ENCODE peak calls at places on chromosome 9, in ten cellular contexts. I, L, Y, E, R, A, F, N, C and O are unnamed samples.

GRCh38 chr9:136589766-136590740 is 44.2 kb upstream of the NOTCH1 start:
- DNase-seq in I (no peak), L (no peak), Y (no peak), E (no peak), R (no peak), A (no peak), F (no peak), N (no peak), C (no peak), O (no peak)

GRCh38 chr9:34233691-34234090 is 54.8 kb downstream of the UBAP1 start:
- DNase-seq in I (no peak), L (no peak), Y (peak; percentile 60), E (no peak), R (no peak), A (no peak), F (no peak), N (no peak), C (no peak), O (no peak)

GRCh38 chr9:78919701-78920100 is 622.8 kb downstream of the PSAT1 start:
- DNase-seq in I (no peak), L (no peak), Y (peak; percentile 20), E (no peak), R (no peak), A (no peak), F (no peak), N (no peak), C (no peak), O (no peak)

GRCh38 chr9:98907055-98907454 is 36.7 kb upstream of the COL15A1 start:
- DNase-seq in I (no peak), L (no peak), Y (no peak), E (no peak), R (no peak), A (no peak), F (peak; percentile 39), N (no peak), C (no peak), O (no peak)

GRCh38 chr9:90830977-90831376 is 29.4 kb downstream of the SYK start:
- DNase-seq in I (no peak), L (no peak), Y (no peak), E (no peak), R (no peak), A (no peak), F (no peak), N (no peak), C (peak; percentile 82), O (no peak)

GRCh38 chr9:107612136-107612535 is 122.6 kb upstream of the KLF4 start:
- DNase-seq in I (no peak), L (no peak), Y (no peak), E (no peak), R (no peak), A (peak; percentile 87), F (no peak), N (peak; percentile 66), C (peak; percentile 69), O (peak; percentile 76)

GRCh38 chr9:22169243-22169642 is 160.1 kb upstream of the CDKN2B start:
- DNase-seq in I (no peak), L (peak; percentile 33), Y (peak; percentile 79), E (no peak), R (no peak), A (no peak), F (peak; percentile 68), N (no peak), C (no peak), O (no peak)

GRCh38 chr9:87387351-87388055 is 110.2 kb upstream of the DAPK1 start:
- DNase-seq in I (no peak), L (no peak), Y (no peak), E (peak; percentile 64), R (no peak), A (no peak), F (no peak), N (no peak), C (no peak), O (no peak)

GRCh38 chr9:82987370-82987769 is 75.6 kb downstream of the RASEF start:
- DNase-seq in I (no peak), L (no peak), Y (no peak), E (no peak), R (no peak), A (no peak), F (no peak), N (no peak), C (peak; percentile 69), O (no peak)

GRCh38 chr9:90029996-90030395 is 425.2 kb downstream of the GADD45G start:
- DNase-seq in I (no peak), L (no peak), Y (no peak), E (no peak), R (no peak), A (no peak), F (peak; percentile 32), N (no peak), C (no peak), O (no peak)

GRCh38 chr9:115373000-115373709 is 255.2 kb upstream of the TNC start:
- DNase-seq in I (no peak), L (peak; percentile 97), Y (peak; percentile 98), E (peak; percentile 82), R (no peak), A (no peak), F (peak; percentile 94), N (no peak), C (peak; percentile 50), O (no peak)

GRCh38 chr9:96318921-96319560 is 17.1 kb upstream of the HSD17B3 start:
- DNase-seq in I (no peak), L (no peak), Y (no peak), E (no peak), R (no peak), A (no peak), F (no peak), N (no peak), C (no peak), O (no peak)

GRCh38 chr9:124392855-124393460 is 22.3 kb downstream of the PSMB7 start:
- DNase-seq in I (no peak), L (peak; percentile 83), Y (peak; percentile 95), E (peak; percentile 78), R (peak; percentile 74), A (no peak), F (peak; percentile 76), N (peak; percentile 81), C (no peak), O (no peak)

GRCh38 chr9:94895668-94896067 is 169.2 kb downstream of the AOPEP start:
- DNase-seq in I (no peak), L (no peak), Y (no peak), E (no peak), R (no peak), A (no peak), F (no peak), N (no peak), C (no peak), O (no peak)

GRCh38 chr9:100126423-100126822 is 27.4 kb downstream of the INVS start:
- DNase-seq in I (no peak), L (no peak), Y (no peak), E (no peak), R (no peak), A (no peak), F (peak; percentile 4), N (no peak), C (no peak), O (no peak)

GRCh38 chr9:100125913-100126312 is 26.9 kb downstream of the INVS start:
- DNase-seq in I (no peak), L (no peak), Y (no peak), E (no peak), R (no peak), A (no peak), F (no peak), N (no peak), C (no peak), O (no peak)

GRCh38 chr9:100129772-100130171 is 30.7 kb downstream of the INVS start:
- DNase-seq in I (no peak), L (no peak), Y (no peak), E (peak; percentile 41), R (no peak), A (no peak), F (no peak), N (no peak), C (no peak), O (no peak)

GRCh38 chr9:100120286-100120685 is 21.2 kb downstream of the INVS start:
- DNase-seq in I (no peak), L (no peak), Y (no peak), E (no peak), R (no peak), A (no peak), F (no peak), N (no peak), C (no peak), O (no peak)

GRCh38 chr9:100125236-100125635 is 26.2 kb downstream of the INVS start:
- DNase-seq in I (no peak), L (no peak), Y (no peak), E (no peak), R (no peak), A (no peak), F (no peak), N (no peak), C (no peak), O (no peak)
- H3K27ac ChIP-seq in I (no peak overlapping the region), L (no peak overlapping the region), Y (no peak overlapping the region), E (no peak overlapping the region), R (no peak overlapping the region), A (no peak overlapping the region), F (no peak overlapping the region), N (no peak overlapping the region), C (no peak overlapping the region), O (no peak overlapping the region)

GRCh38 chr9:19493174-19493811 is 84.5 kb downstream of the ACER2 start:
- DNase-seq in I (peak; percentile 19), L (peak; percentile 44), Y (peak; percentile 78), E (peak; percentile 67), R (peak; percentile 69), A (no peak), F (peak; percentile 57), N (peak; percentile 89), C (peak; percentile 63), O (peak; percentile 86)
- H3K4me3 ChIP-seq in I (no peak overlapping the region), L (peak overlapping the region; percentile 29), Y (peak overlapping the region; percentile 31), E (no peak overlapping the region), R (no peak overlapping the region), A (peak overlapping the region; percentile 44), F (peak overlapping the region; percentile 77), N (no peak overlapping the region), C (peak overlapping the region; percentile 9), O (peak overlapping the region; percentile 53)

GRCh38 chr9:137631608-137632431 is 13.0 kb downstream of the EHMT1 start:
- DNase-seq in I (no peak), L (no peak), Y (no peak), E (no peak), R (no peak), A (no peak), F (no peak), N (no peak), C (no peak), O (no peak)
- H3K27ac ChIP-seq in I (no peak overlapping the region), L (no peak overlapping the region), Y (no peak overlapping the region), E (no peak overlapping the region), R (no peak overlapping the region), A (no peak overlapping the region), F (no peak overlapping the region), N (peak overlapping the region; percentile 86), C (no peak overlapping the region), O (no peak overlapping the region)

DNA sequence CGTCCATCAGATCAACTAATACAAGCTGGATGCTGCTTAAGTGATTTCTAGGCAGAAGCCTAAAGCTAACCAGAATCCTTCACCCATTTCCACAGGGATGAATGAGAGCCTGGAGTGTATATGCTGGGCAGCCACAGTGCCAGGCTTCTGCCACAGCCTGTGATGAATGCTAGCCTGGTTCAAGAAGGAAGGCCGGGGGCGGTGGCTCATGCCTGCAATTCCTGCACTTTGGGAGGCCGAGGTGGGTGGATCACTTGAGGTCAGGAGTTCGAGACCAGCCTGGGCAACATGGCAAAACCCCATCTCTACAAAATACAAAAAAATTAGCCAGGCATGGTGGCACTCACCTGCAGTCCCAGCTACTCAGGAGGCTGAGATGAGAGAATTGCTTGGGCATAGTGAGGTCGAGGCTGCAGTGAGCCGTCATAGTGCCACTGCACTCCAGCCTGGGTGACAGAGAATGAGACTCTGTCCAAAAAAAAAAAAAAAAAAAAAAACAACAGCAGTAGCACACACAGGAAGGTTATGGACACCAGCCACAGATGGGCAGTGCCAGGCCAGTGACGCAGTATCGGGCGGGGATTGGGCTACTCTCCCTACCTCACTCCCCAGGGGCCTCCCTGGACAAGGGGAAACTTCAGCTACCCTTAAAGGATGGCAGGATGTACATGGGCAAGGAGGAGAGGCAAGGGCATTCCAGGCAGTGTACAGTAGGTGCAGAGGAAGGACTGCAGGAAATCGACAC is 23.1 kb upstream of the HMCN2 start:
- DNase-seq in I (no peak), L (no peak), Y (no peak), E (no peak), R (no peak), A (no peak), F (no peak), N (peak; percentile 85), C (no peak), O (no peak)
- H3K4me3 ChIP-seq in I (no peak overlapping the region), L (no peak overlapping the region), Y (no peak overlapping the region), E (no peak overlapping the region), R (no peak overlapping the region), A (no peak overlapping the region), F (no peak overlapping the region), N (no peak overlapping the region), C (no peak overlapping the region), O (no peak overlapping the region)